ENCODE peak calls at places on chromosomes 12 and 14, in four cellular contexts. N is stimulated activated CD8-positive, alpha-beta memory T cell treated with anti-CD3 and anti-CD28 coated beads, Interleukin-2, amount 100 ng/mL, for 1 hour; B is lower lobe of right lung; G is B cell. U is an unnamed sample.

GRCh38 chr12:79451988-79452387 is 238.8 kb downstream of the PAWR start:
- DNase-seq in B (no peak), G (no peak), N (no peak), U (no peak)

GRCh38 chr12:52821826-52822660 is 8.1 kb upstream of the KRT4 start:
- DNase-seq in G (no peak), B (no peak), N (no peak), U (no peak)

GRCh38 chr12:6368906-6369525 is 6.3 kb downstream of the SCNN1A start:
- DNase-seq in B (peak), G (no peak), N (no peak), U (no peak)

GRCh38 chr14:103509864-103510263 is 12.8 kb downstream of the CKB start:
- DNase-seq in G (peak), B (no peak), N (no peak), U (no peak)

GRCh38 chr12:117827660-117828059 is 141.1 kb downstream of the KSR2 start:
- DNase-seq in G (no peak), N (no peak), B (no peak), U (no peak)

GRCh38 chr14:75514673-75515630 is 7.3 kb upstream of the BATF start:
- DNase-seq in N (no peak), B (peak), G (peak), U (peak)

GRCh38 chr14:97977711-97978261 is 1180.6 kb downstream of the VRK1 start:
- DNase-seq in G (no peak), B (peak), N (peak), U (peak)

GRCh38 chr12:67449591-67450052 is 180.5 kb downstream of the CAND1 start:
- DNase-seq in N (no peak), G (no peak), B (no peak), U (no peak)

GRCh38 chr12:99810718-99811593 is 163.4 kb downstream of the GARIN6 start:
- DNase-seq in G (no peak), N (no peak), B (no peak), U (no peak)

GRCh38 chr14:99733551-99734405 is 49.7 kb downstream of the CYP46A1 start:
- DNase-seq in N (no peak), G (no peak), B (peak), U (no peak)

GRCh38 chr12:52185400-52185967 is 6.3 kb downstream of the KRT80 start:
- DNase-seq in B (no peak), G (no peak), N (no peak), U (no peak)